ENCODE peak calls at places on chromosomes 16 and 17, in seven cellular contexts. R is mammary epithelial cell, T is mesendoderm, F is HCT116, Q is trophoblast cell, O is fibroblast of lung, D is K562. Y is an unnamed sample. For H3K79me2, the result is how much of the 10 kb centered on the place peaks cover.

GRCh38 chr16:60031751-60032150 is 1297.6 kb upstream of the GOT2 start:
- DNase-seq in O (no peak), Q (no peak), T (no peak), F (no peak), R (no peak), D (no peak), Y (no peak)

GRCh38 chr16:4391635-4392381 is 20.2 kb downstream of the VASN start:
- DNase-seq in R (no peak), O (no peak), F (no peak), T (peak), D (no peak), Q (no peak), Y (peak)

GRCh38 chr17:69246726-69247375 is 18.2 kb upstream of the ABCA10 start:
- DNase-seq in O (peak), F (peak), Q (no peak), T (peak), R (peak), D (peak), Y (peak)

GRCh38 chr17:73249700-73250099 is 12.0 kb downstream of the CPSF4L start:
- DNase-seq in D (no peak), R (no peak), F (no peak), O (no peak), T (no peak), Q (no peak), Y (no peak)

GRCh38 chr16:69410285-69410990 is 14.0 kb upstream of the CYB5B start:
- DNase-seq in T (no peak), O (peak), D (no peak), F (peak), R (peak), Q (no peak), Y (no peak)

GRCh38 chr17:43691317-43691693 is 29.6 kb upstream of the MEOX1 start:
- DNase-seq in O (no peak), Q (no peak), R (no peak), F (no peak), T (no peak), D (no peak), Y (no peak)

GRCh38 chr17:8753976-8754440 is 4.3 kb downstream of the SPDYE4 start:
- DNase-seq in T (peak), D (no peak), F (peak), O (peak), R (peak), Q (no peak), Y (no peak)

GRCh38 chr17:48432820-48433775 is 3.1 kb upstream of the SKAP1 start:
- DNase-seq in F (no peak), Q (no peak), T (peak), D (no peak), R (no peak), O (no peak), Y (no peak)

GRCh38 chr17:73657473-73658116 is 13.3 kb upstream of the SDK2 start:
- DNase-seq in O (peak), Q (peak), T (peak), D (peak), F (peak), R (peak), Y (peak)

GRCh38 chr16:70693231-70693671 is 7.4 kb upstream of the MTSS2 start:
- DNase-seq in T (no peak), Q (peak), R (no peak), O (peak), F (no peak), D (no peak), Y (no peak)

GRCh38 chr17:1197781-1198490 is 18.2 kb upstream of the ABR start:
- DNase-seq in R (no peak), F (no peak), Q (no peak), O (peak), T (no peak), D (no peak), Y (no peak)

GRCh38 chr17:2821868-2822267 is 25.6 kb downstream of the RAP1GAP2 start:
- DNase-seq in T (no peak), O (no peak), Q (no peak), R (no peak), D (no peak), F (no peak), Y (no peak)

GRCh38 chr16:73020409-73020884 is 27.5 kb downstream of the ZFHX3 start:
- DNase-seq in O (peak), D (peak), T (no peak), F (peak), R (peak), Q (no peak), Y (no peak)

GRCh38 chr17:68334393-68334792 is 43.1 kb downstream of the ARSG start:
- DNase-seq in F (no peak), Q (peak), D (no peak), R (no peak), T (no peak), O (peak), Y (no peak)

GRCh38 chr17:2703181-2703580 is 8.4 kb downstream of the CLUH start:
- DNase-seq in O (no peak), Q (no peak), T (no peak), R (no peak), F (no peak), D (no peak), Y (no peak)

GRCh38 chr16:54928421-54929089 is 2.1 kb upstream of the IRX5 start:
- DNase-seq in T (peak), D (peak), O (no peak), F (no peak), R (peak), Q (peak), Y (peak)

GRCh38 chr16:24873028-24873427 is 27.3 kb downstream of the SLC5A11 start:
- DNase-seq in R (no peak), D (no peak), O (no peak), Q (no peak), F (no peak), T (no peak), Y (no peak)

GRCh38 chr17:72794152-72794551 is 298.3 kb downstream of the SLC39A11 start:
- DNase-seq in D (no peak), Q (no peak), F (no peak), T (no peak), O (no peak), R (no peak), Y (no peak)

GRCh38 chr16:20111143-20111542 is 37.5 kb upstream of the GPR139 start:
- DNase-seq in O (no peak), F (no peak), R (no peak), Q (no peak), D (no peak), T (no peak), Y (no peak)

GRCh38 chr17:40602445-40603443 is 37.5 kb upstream of the CCR7 start:
- DNase-seq in D (no peak), T (no peak), O (no peak), Q (no peak), F (no peak), R (no peak), Y (no peak)

GRCh38 chr16:17117906-17118577 is 352.7 kb downstream of the XYLT1 start:
- DNase-seq in R (no peak), Q (no peak), F (no peak), D (no peak), T (no peak), O (no peak), Y (no peak)

GRCh38 chr17:79901131-79901530 is 61.9 kb upstream of the CBX4 start:
- DNase-seq in F (no peak), Q (no peak), T (no peak), O (no peak), D (no peak), R (no peak), Y (no peak)

GRCh38 chr16:82402665-82403218 is 224.0 kb upstream of the CDH13 start:
- DNase-seq in F (no peak), Q (no peak), D (no peak), R (no peak), T (no peak), O (no peak), Y (no peak)

GRCh38 chr16:46949216-46949892 is 24.1 kb downstream of the DNAJA2 start:
- DNase-seq in R (no peak), F (no peak), T (no peak), O (no peak), Q (no peak), D (no peak), Y (no peak)

GRCh38 chr17:78323821-78324390 is 36.0 kb downstream of the SOCS3 start:
- DNase-seq in R (no peak), Q (no peak), T (no peak), F (no peak), O (no peak), D (no peak), Y (no peak)

GRCh38 chr17:21678451-21679081 is 13.8 kb upstream of the KCNJ18 start:
- DNase-seq in Q (peak), D (peak), R (no peak), F (no peak), O (no peak), T (no peak), Y (no peak)

GRCh38 chr17:9252525-9252924 is 231.2 kb downstream of the NTN1 start:
- DNase-seq in R (no peak), T (no peak), F (no peak), O (no peak), Q (no peak), D (no peak), Y (no peak)

GRCh38 chr17:34886831-34887230 is 74.4 kb downstream of the CCT6B start:
- DNase-seq in O (no peak), F (no peak), R (no peak), Q (no peak), T (peak), D (no peak), Y (no peak)

GRCh38 chr17:81666342-81667191 is at the start of the genes CCDC137 and OXLD1:
- DNase-seq in T (peak), O (peak), R (peak), D (peak), Q (peak), F (peak), Y (peak)
- H3K79me2 ChIP-seq in T (under half), O (under half), R (half or more), D (half or more), Q (under half), F (half or more), Y (under half)

GRCh38 chr17:50739098-50739497 is 19.7 kb downstream of the LUC7L3 start:
- DNase-seq in Q (no peak), R (no peak), D (no peak), O (no peak), T (no peak), F (no peak), Y (no peak)
- H3K79me2 ChIP-seq in Q (under half), R (half or more), D (half or more), O (half or more), T (under half), F (half or more), Y (half or more)

DNA sequence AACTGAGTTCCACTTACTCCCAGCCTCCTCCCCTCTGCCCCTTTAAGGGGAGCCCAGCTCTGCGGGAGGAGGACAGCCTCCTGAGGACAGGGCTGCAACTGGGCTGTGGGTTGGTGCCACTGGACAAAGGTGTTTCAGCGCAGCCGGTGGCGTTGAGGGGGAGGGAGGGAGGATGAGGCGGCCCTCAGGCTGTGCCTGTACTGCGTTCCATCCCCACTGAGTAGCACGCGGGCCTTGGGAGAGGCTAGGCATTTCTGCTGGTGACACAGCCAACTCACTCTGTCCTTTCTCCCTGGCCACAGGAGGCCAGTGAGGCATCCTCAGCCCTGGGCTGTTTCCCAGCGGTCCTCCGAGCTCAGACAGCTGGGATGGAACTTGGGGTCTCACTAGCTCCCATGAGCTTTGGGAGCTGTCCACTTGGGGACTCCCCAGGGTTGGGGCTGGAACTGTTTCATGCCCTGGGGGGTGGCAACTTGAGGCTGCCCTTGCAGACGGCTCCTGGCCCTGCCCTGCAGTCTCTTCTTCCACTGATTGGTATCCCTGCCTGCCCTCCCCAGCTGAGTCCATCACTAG is 70.5 kb downstream of the MPRIP start:
- DNase-seq in R (no peak), T (no peak), D (no peak), O (no peak), Q (peak), F (no peak), Y (peak)
- H3K79me2 ChIP-seq in R (half or more), T (under half), D (under half), O (half or more), Q (under half), F (half or more), Y (under half)

GRCh38 chr17:38739305-38739704 is 8.8 kb downstream of the PCGF2 start:
- DNase-seq in Q (no peak), R (no peak), D (no peak), T (no peak), F (no peak), O (no peak), Y (no peak)

GRCh38 chr17:38738686-38739085 is 8.5 kb downstream of the CISD3 start:
- DNase-seq in O (no peak), F (no peak), T (no peak), R (no peak), D (no peak), Q (no peak), Y (no peak)

GRCh38 chr17:38741443-38741842 is 6.7 kb downstream of the PCGF2 start:
- DNase-seq in O (no peak), R (no peak), D (no peak), Q (no peak), T (no peak), F (no peak), Y (no peak)

GRCh38 chr17:38740806-38741205 is 7.3 kb downstream of the PCGF2 start:
- DNase-seq in O (no peak), F (no peak), D (no peak), T (no peak), R (no peak), Q (no peak), Y (no peak)

DNA sequence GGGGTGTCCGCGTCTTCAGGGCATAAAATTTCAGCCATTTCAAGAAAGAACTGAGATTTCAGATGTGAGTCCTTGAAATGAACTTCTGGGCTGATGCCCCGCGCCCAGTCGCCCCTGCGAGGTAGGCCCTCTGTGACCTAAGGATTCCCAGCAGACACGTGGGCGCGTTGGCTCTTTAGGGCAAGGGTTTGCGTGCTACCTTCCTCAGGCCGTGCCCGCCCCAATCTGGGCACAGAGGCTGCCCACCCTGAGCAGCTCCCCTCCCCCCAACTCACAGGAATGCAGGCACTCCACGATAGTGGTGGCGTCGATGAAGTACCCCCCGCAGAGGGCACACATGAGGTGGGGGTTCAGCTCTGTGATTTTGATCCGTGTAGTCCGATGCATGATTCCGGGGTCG is 8.1 kb downstream of the PCGF2 start:
- DNase-seq in D (no peak), R (no peak), Q (no peak), F (no peak), O (no peak), T (no peak), Y (no peak)
- H3K79me2 ChIP-seq in D (under half), R (half or more), Q (under half), F (under half), O (under half), T (under half), Y (half or more)

GRCh38 chr16:89922477-89922883 is 662 bp upstream of the TUBB3 start:
- DNase-seq in T (peak), R (peak), Q (peak), F (peak), D (peak), O (peak), Y (peak)
- H3K79me2 ChIP-seq in T (under half), R (under half), Q (under half), F (under half), D (under half), O (under half), Y (under half)

GRCh38 chr16:67244387-67245188 is 2.7 kb downstream of the FHOD1 start:
- DNase-seq in T (peak), R (peak), O (peak), D (no peak), Q (peak), F (peak), Y (no peak)
- H3K79me2 ChIP-seq in T (under half), R (under half), O (under half), D (half or more), Q (under half), F (half or more), Y (under half)

DNA sequence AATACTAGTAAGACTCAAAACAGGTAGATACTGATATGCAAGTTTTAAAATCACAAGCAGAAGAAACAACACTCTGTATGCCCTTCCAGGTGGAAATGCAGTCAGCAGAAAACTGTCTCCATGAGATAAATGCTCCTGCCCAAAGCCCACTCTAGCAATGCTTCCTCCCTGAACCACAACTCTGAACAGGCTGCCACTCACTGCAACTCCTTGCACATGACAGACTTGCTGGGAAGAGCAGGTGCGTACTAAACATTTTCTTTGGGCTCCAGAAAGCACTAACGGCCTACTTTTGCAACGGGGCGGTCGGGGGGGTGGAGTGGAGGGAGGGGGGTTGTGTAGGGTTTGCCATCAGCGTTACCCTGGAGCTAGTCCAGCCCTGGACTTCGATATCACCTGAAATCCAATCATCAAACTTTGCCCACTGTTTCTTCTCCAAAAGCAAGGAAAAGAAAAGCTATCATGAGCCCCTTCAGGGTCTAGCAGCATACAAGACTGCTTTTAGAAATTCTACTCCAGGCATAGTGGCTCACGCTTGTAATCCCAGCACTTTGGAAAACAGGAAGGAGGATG is 46.1 kb downstream of the ANKRD11 start:
- DNase-seq in Q (no peak), O (no peak), T (no peak), R (no peak), F (no peak), D (no peak), Y (no peak)
- H3K79me2 ChIP-seq in Q (under half), O (half or more), T (half or more), R (half or more), F (half or more), D (half or more), Y (half or more)

DNA sequence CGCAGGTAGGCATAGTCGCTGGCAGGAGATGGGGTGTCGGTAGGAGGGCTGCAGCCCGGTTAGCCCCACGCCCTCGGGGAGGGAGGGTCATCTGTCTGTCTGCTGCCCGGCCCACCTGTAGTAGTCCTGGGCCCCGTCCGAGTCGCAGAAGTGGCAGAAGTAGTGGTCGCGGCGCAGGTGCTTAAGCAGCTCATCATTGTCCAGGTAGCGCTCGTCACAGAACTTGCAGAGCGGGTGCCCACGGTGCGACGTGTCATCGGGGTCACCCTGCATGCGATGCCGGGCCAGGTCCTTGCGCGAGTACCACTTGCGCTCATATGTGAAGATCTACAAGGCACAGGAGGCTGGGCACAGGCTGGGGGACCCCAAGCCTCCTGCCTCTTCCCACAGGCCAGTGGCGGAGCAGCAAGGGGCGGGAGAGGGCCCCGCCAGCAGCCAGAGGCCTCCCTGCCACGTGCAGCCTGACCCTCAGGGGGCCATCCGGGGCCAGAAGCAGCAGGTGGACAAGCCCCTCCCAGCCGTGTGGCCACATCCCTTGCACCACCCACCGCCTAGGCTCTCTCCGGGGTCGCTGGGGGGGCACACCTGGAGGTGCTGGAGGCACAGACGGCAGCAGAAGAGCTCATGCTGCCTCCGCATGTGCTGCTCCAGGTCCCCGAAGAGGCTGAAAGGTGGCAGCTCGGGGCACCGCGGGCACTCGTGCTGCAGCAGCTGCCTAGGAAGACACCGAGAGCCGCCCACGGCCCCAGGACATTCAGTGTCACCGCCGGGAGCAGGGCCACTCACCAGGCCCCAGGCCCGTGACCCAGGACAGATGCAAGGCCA is 7.0 kb downstream of the ZNF598 start:
- DNase-seq in R (no peak), Q (no peak), D (no peak), F (no peak), T (no peak), O (no peak), Y (peak)
- H3K79me2 ChIP-seq in R (half or more), Q (under half), D (half or more), F (half or more), T (under half), O (half or more), Y (under half)

DNA sequence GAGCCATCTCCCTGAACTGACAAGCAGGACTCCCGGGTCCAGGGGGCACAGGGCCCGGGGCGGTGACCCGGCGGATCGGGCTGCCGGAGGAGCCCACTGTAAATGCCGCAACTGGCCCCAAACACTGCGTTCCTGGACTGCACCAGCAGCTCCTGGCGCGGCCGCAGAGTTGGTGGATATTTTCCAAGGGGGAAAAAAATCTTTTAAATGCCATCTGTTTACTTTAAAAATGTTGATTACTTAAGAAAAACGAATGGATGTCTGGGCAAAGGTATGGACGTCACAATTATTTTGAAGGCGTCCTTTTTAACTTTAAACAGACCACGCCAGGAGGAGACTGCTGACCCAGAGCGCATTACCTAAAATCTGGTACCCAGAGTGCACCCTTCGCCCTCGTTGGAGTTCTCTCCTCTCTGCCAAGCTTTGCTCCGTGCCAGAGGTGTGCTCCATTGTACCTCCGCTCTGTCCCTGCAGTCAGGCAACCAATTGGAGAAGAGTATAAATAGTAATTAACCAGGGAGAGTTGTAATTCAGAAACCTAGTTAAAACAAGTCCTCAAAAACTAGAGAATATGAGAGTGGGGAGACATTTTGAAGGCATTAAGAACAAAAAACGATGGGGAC is 3.5 kb downstream of the HS3ST3B1 start:
- DNase-seq in O (no peak), R (no peak), D (no peak), Q (no peak), T (no peak), F (no peak), Y (no peak)
- H3K79me2 ChIP-seq in O (half or more), R (under half), D (half or more), Q (under half), T (under half), F (under half), Y (half or more)